ENCODE peak calls at places on chromosomes 13 and 19, in five cellular contexts. R is body of pancreas, U is IMR-90, S is cardiac fibroblast, V is WERI-Rb-1. X is an unnamed sample.

GRCh38 chr19:38004505-38005223 is 97.7 kb downstream of the SIPA1L3 start:
- DNase-seq in R (peak), S (peak), U (peak), V (peak), X (peak)

GRCh38 chr19:46697142-46697960 is 19.6 kb downstream of the PRKD2 start:
- DNase-seq in U (peak), R (peak), S (peak), V (peak), X (peak)

GRCh38 chr13:77979721-77980377 is 61.2 kb upstream of the EDNRB start:
- DNase-seq in S (peak), U (no peak), V (no peak), R (no peak), X (no peak)

GRCh38 chr19:55581145-55581827 is 638 bp upstream of the ZNF579 start:
- DNase-seq in R (no peak), U (no peak), S (no peak), V (no peak), X (no peak)

GRCh38 chr19:20964798-20965197 is 41.7 kb downstream of the ZNF85 start:
- DNase-seq in S (no peak), R (peak), V (peak), U (no peak), X (no peak)

GRCh38 chr19:28862238-28862637 is 350.7 kb downstream of the UQCRFS1 start:
- DNase-seq in S (no peak), R (no peak), V (no peak), U (no peak), X (no peak)

GRCh38 chr19:5142725-5143097 is 173.8 kb downstream of the KDM4B start:
- DNase-seq in R (no peak), V (no peak), S (no peak), U (no peak), X (no peak)

GRCh38 chr13:50127017-50127725 is 111.9 kb downstream of the KCNRG start:
- DNase-seq in S (peak), U (peak), R (peak), V (no peak), X (peak)

GRCh38 chr19:42092350-42092749 is 16.4 kb downstream of the ZNF574 start:
- DNase-seq in R (peak), S (peak), V (peak), U (no peak), X (no peak)

GRCh38 chr13:96428904-96429303 is 339.0 kb downstream of the HS6ST3 start:
- DNase-seq in S (no peak), U (no peak), V (no peak), R (no peak), X (no peak)

GRCh38 chr13:48216204-48216711 is 16.7 kb upstream of the ITM2B start:
- DNase-seq in R (no peak), U (no peak), V (no peak), S (no peak), X (no peak)

GRCh38 chr13:113151745-113152707 is 6.4 kb upstream of the PROZ start:
- DNase-seq in V (peak), S (peak), U (peak), R (no peak), X (no peak)

GRCh38 chr19:48030073-48030472 is 13.8 kb downstream of the CABP5 start:
- DNase-seq in V (no peak), S (no peak), U (no peak), R (no peak), X (no peak)

GRCh38 chr13:73401769-73402168 is 343.0 kb downstream of the KLF5 start:
- DNase-seq in S (no peak), R (no peak), V (no peak), U (no peak), X (no peak)
- TF ChIP-seq CTCF in S (no peak), R (peak), V (peak), U (no peak), X (no peak)

GRCh38 chr19:33176670-33177416 is 17.3 kb upstream of the LRP3 start:
- DNase-seq in U (peak), R (peak), S (peak), V (peak), X (peak)
- TF ChIP-seq CTCF in U (no peak), R (peak), S (peak), V (no peak), X (no peak)

GRCh38 chr13:25659091-25659502 is 287.3 kb downstream of the ATP8A2 start:
- DNase-seq in S (no peak), R (no peak), V (no peak), U (no peak), X (no peak)
- TF ChIP-seq CTCF in S (no peak), R (no peak), V (no peak), U (no peak), X (no peak)

DNA sequence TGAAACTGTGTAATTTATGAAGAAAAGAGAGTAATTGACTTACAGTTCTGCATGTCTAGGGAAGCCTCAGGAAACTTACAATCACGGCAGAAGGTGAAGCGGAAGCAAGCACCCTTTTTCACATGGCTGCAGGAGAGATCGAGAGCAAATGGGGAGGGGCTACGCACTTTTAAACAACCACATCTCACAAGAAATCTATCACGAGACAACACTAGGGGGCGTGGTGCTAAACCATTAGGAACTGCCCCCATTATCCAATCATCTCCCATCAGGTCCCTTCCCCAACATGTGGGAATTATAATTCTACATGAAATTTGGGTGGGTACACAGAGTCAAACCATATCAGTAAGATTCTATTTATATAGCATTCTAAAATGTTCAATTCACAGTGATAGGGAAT is 114.8 kb upstream of the TRPC4 start:
- DNase-seq in R (no peak), S (no peak), V (no peak), U (no peak), X (no peak)
- TF ChIP-seq CTCF in R (no peak), S (no peak), V (no peak), U (no peak), X (peak)

GRCh38 chr19:10968527-10969081 is 7.8 kb downstream of the SMARCA4 start:
- DNase-seq in V (no peak), U (no peak), S (no peak), R (no peak), X (no peak)
- TF ChIP-seq CTCF in V (no peak), U (no peak), S (no peak), R (no peak), X (no peak)

GRCh38 chr13:85879014-85879413 is 79.8 kb upstream of the SLITRK6 start:
- DNase-seq in V (no peak), U (no peak), S (no peak), R (no peak), X (no peak)
- TF ChIP-seq CTCF in V (no peak), U (no peak), S (no peak), R (no peak), X (no peak)

DNA sequence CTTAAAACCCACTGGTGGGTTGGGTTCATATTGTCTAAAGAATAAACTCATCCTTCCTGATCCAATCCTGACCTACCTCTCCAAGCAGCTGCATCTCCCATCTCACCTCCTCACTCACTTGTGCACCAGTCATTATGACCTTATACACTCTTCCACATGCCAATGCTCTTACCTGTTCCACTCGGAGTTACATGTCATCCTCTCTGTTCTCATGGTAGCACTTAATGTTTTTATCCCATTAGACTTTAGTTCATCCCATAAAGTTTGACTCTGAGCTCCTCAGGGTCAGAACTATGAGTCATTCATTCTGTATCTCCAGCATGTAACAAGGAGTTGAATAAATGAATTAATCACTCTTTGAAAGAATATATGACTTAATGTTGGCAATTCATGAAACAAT is 330.2 kb downstream of the KLF12 start:
- DNase-seq in S (peak), U (peak), V (no peak), R (no peak), X (no peak)
- TF ChIP-seq CTCF in S (no peak), U (no peak), V (no peak), R (no peak), X (no peak)

GRCh38 chr19:10332158-10332964 is 968 bp downstream of the RAVER1 start:
- DNase-seq in S (no peak), V (no peak), U (no peak), R (no peak), X (no peak)

GRCh38 chr19:10333758-10334339 is 520 bp upstream of the RAVER1 start:
- DNase-seq in S (no peak), U (no peak), R (peak), V (no peak), X (no peak)

GRCh38 chr19:10335149-10336053 is 2.1 kb upstream of the RAVER1 start:
- DNase-seq in S (no peak), U (no peak), R (no peak), V (no peak), X (no peak)

GRCh38 chr19:10334340-10335148 is 1.2 kb upstream of the RAVER1 start:
- DNase-seq in R (peak), U (peak), S (peak), V (peak), X (peak)

DNA sequence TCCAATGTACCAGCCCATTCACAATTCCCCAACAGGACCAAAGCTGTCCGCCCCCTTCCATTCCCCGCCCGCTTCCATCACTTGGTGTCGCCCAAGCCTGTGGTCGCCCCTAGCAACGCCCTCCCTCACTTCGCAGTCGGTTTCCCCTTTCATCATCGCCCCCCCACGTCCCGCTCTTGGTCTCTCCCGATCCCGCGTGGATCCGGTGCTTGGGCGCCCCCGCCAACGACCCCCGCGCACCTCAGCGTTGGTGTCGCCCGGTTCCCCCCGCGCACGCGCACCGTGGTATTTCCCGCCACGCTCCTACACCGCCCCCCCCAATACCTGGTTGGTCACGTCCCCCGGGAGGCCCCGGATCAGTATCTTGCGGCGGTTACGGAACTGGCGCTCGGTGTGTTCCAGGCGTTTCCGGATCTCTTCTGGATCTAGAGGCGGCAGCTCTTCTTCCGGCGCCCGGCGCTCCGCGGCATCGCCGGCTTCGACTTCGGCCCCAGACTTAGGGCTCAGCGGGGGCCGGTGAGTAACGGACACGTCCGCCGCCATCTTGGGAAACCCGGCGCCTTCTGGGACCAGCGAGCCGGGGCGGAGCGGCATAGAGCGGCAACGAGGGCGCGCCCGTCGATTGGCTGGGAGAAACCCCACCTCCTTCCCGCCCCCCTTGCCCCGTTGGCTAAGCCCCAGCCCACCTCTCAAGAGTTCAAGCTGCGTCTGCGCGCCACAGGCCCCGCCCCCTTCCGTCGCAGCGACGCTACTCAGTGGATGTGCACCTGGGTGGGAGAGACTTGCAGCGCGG is at the start of gene RAVER1:
- DNase-seq in R (peak), S (peak), V (peak), U (peak), X (peak)
- TF ChIP-seq CTCF in R (peak), S (no peak), V (no peak), U (no peak), X (no peak)

GRCh38 chr13:79445968-79446645 is 34.8 kb upstream of the NDFIP2 start:
- DNase-seq in U (no peak), R (no peak), S (no peak), V (no peak), X (no peak)
- TF ChIP-seq CTCF in U (no peak), R (no peak), S (no peak), V (no peak), X (no peak)